ENCODE peak calls at places on chromosomes 13 and 19, in five cellular contexts. F is osteoblast, V is AG10803, Q is AG04449, L is endodermal cell. X is an unnamed sample.

GRCh38 chr19:35533201-35533821 is at the start of gene GAPDHS:
- DNase-seq in F (peak; percentile 73), V (no peak), Q (no peak), L (no peak), X (no peak)

GRCh38 chr13:98741741-98742435 is 10.6 kb downstream of the SLC15A1 start:
- DNase-seq in F (peak; percentile 81), V (peak; percentile 55), Q (no peak), L (no peak), X (no peak)

GRCh38 chr13:52405767-52406494 is at the start of gene THSD1:
- DNase-seq in F (peak; percentile 94), V (peak; percentile 56), Q (no peak), L (peak; percentile 78), X (no peak)

GRCh38 chr13:44300895-44301638 is 72.6 kb upstream of the SERP2 start:
- DNase-seq in F (no peak), V (peak; percentile 68), Q (no peak), L (no peak), X (no peak)

GRCh38 chr13:87527036-87527435 is 144.1 kb upstream of the SLITRK5 start:
- DNase-seq in F (no peak), V (no peak), Q (no peak), L (no peak), X (no peak)

GRCh38 chr13:51770160-51770559 is 33.8 kb downstream of the DHRS12 start:
- DNase-seq in F (no peak), V (no peak), Q (no peak), L (peak; percentile 35), X (no peak)

GRCh38 chr19:6587998-6588507 is 2.9 kb downstream of the CD70 start:
- DNase-seq in F (no peak), V (no peak), Q (no peak), L (no peak), X (no peak)

GRCh38 chr19:17049711-17050280 is 23.2 kb upstream of the CPAMD8 start:
- DNase-seq in F (peak; percentile 96), V (peak; percentile 41), Q (no peak), L (no peak), X (no peak)

GRCh38 chr13:109251958-109252357 is 534.4 kb downstream of the IRS2 start:
- DNase-seq in F (peak; percentile 47), V (peak; percentile 30), Q (no peak), L (no peak), X (no peak)

GRCh38 chr13:78820541-78820940 is 161.6 kb upstream of the OBI1 start:
- DNase-seq in F (no peak), V (no peak), Q (no peak), L (no peak), X (no peak)

GRCh38 chr19:17351815-17352435 is 14.6 kb downstream of the GTPBP3 start:
- DNase-seq in F (peak; percentile 47), V (no peak), Q (no peak), L (no peak), X (no peak)

GRCh38 chr19:30224689-30225606 is 147.2 kb upstream of the ZNF536 start:
- DNase-seq in F (peak; percentile 86), V (peak; percentile 29), Q (no peak), L (peak; percentile 63), X (no peak)

GRCh38 chr19:14554382-14554812 is 17.5 kb downstream of the NDUFB7 start:
- DNase-seq in F (peak; percentile 76), V (no peak), Q (no peak), L (no peak), X (no peak)

GRCh38 chr19:16949496-16950023 is 60.8 kb downstream of the F2RL3 start:
- DNase-seq in F (peak; percentile 51), V (no peak), Q (no peak), L (no peak), X (no peak)

GRCh38 chr13:24540236-24541126 is 27.9 kb upstream of the PARP4 start:
- DNase-seq in F (no peak), V (no peak), Q (no peak), L (peak; percentile 91), X (no peak)

GRCh38 chr13:58134012-58134411 is 502.5 kb downstream of the PCDH17 start:
- DNase-seq in F (no peak), V (no peak), Q (no peak), L (peak; percentile 57), X (no peak)

GRCh38 chr13:27542220-27542619 is 78.1 kb downstream of the LNX2 start:
- DNase-seq in F (no peak), V (peak; percentile 47), Q (no peak), L (no peak), X (no peak)

GRCh38 chr13:112877976-112878955 is 90.7 kb upstream of the MCF2L start:
- DNase-seq in F (no peak), V (no peak), Q (no peak), L (peak; percentile 45), X (no peak)

GRCh38 chr13:102035969-102036368 is 365.9 kb downstream of the FGF14 start:
- DNase-seq in F (no peak), V (no peak), Q (no peak), L (no peak), X (no peak)

GRCh38 chr19:38932425-38933179 is 1.9 kb downstream of the MRPS12 start:
- DNase-seq in F (peak; percentile 56), V (peak; percentile 45), Q (no peak), L (peak; percentile 70), X (peak; percentile 43)

GRCh38 chr19:45001087-45001739 is at the start of gene RELB:
- DNase-seq in F (peak; percentile 100), V (peak; percentile 83), Q (peak; percentile 34), L (peak; percentile 97), X (peak; percentile 63)

GRCh38 chr19:15280915-15281683 is 48.9 kb upstream of the EPHX3 start:
- DNase-seq in F (peak; percentile 90), V (peak; percentile 90), Q (no peak), L (no peak), X (no peak)

GRCh38 chr13:21326155-21327030 is 132.7 kb downstream of the ZDHHC20 start:
- DNase-seq in F (peak; percentile 85), V (peak; percentile 61), Q (no peak), L (peak; percentile 85), X (no peak)

GRCh38 chr13:43784491-43784890 is 2.3 kb downstream of the ENOX1 start:
- DNase-seq in F (no peak), V (peak; percentile 23), Q (no peak), L (no peak), X (no peak)

GRCh38 chr13:100497394-100497793 is 91.2 kb downstream of the GGACT start:
- DNase-seq in F (no peak), V (peak; percentile 28), Q (no peak), L (peak; percentile 19), X (no peak)

GRCh38 chr19:50312967-50313811 is 16.0 kb downstream of the KCNC3 start:
- DNase-seq in F (peak; percentile 73), V (no peak), Q (no peak), L (no peak), X (no peak)
- H3K4me3 ChIP-seq in F (no peak overlapping the region), V (no peak overlapping the region), Q (no peak overlapping the region), L (peak overlapping the region; percentile 67), X (peak overlapping the region; percentile 80)

DNA sequence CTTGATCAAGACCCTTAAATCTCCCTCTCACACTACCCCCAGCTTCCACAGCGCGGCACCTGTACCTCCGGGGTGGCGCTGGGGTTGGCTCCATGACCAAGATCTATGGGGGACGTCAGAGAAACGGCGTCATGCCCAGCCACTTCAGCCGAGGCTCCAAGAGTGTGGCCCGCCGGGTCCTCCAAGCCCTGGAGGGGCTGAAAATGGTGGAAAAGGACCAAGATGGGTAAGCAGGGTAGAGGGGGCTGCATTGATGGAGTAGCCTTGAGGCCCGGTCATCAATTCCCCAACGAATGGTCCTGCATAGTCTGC is 8.1 kb upstream of the CD79A start:
- DNase-seq in F (no peak), V (no peak), Q (no peak), L (no peak), X (no peak)
- H3K4me3 ChIP-seq in F (no peak overlapping the region), V (no peak overlapping the region), Q (no peak overlapping the region), L (no peak overlapping the region), X (no peak overlapping the region)

GRCh38 chr13:40970803-40971202 is 48.3 kb downstream of the ELF1 start:
- DNase-seq in F (no peak), V (no peak), Q (no peak), L (no peak), X (no peak)
- H3K4me3 ChIP-seq in F (no peak overlapping the region), V (no peak overlapping the region), Q (no peak overlapping the region), L (no peak overlapping the region), X (no peak overlapping the region)

GRCh38 chr13:111211789-111212516 is 96.8 kb downstream of the ARHGEF7 start:
- DNase-seq in F (no peak), V (no peak), Q (no peak), L (peak; percentile 75), X (no peak)

GRCh38 chr13:111210945-111211469 is 95.9 kb downstream of the ARHGEF7 start:
- DNase-seq in F (no peak), V (peak; percentile 25), Q (no peak), L (no peak), X (no peak)

GRCh38 chr13:111210082-111210481 is 95.0 kb downstream of the ARHGEF7 start:
- DNase-seq in F (peak; percentile 85), V (no peak), Q (no peak), L (no peak), X (no peak)

GRCh38 chr13:111210488-111210887 is 95.4 kb downstream of the ARHGEF7 start:
- DNase-seq in F (peak; percentile 95), V (peak; percentile 88), Q (peak; percentile 74), L (no peak), X (no peak)

DNA sequence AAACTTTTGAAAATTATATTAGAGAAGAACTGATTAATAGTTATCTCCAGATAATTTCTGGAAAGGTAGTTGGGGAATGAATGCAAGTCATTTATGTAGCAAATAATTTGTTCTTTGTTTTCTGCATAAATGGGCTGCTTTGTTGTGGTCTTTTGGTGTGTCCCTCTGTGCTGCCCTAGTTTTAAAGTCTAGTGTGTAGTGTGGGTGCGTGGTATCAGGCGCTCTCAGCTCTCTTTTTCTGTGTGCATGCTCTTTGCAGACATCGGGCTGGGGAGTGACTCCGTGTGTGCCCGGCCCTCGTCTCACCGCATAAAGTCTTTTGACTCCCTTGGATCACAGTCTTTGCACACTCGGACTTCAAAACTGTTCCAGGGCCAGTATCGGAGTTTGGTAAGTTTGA is 94.5 kb downstream of the ARHGEF7 start:
- DNase-seq in F (no peak), V (no peak), Q (no peak), L (no peak), X (no peak)
- H3K4me3 ChIP-seq in F (peak overlapping the region; percentile 49), V (no peak overlapping the region), Q (peak overlapping the region; percentile 35), L (no peak overlapping the region), X (no peak overlapping the region)

GRCh38 chr19:2294377-2295335 is 12.7 kb upstream of the PEAK3 start:
- DNase-seq in F (peak; percentile 98), V (peak; percentile 90), Q (no peak), L (no peak), X (no peak)
- H3K4me3 ChIP-seq in F (peak overlapping the region; percentile 42), V (peak overlapping the region; percentile 16), Q (peak overlapping the region; percentile 32), L (no peak overlapping the region), X (no peak overlapping the region)

DNA sequence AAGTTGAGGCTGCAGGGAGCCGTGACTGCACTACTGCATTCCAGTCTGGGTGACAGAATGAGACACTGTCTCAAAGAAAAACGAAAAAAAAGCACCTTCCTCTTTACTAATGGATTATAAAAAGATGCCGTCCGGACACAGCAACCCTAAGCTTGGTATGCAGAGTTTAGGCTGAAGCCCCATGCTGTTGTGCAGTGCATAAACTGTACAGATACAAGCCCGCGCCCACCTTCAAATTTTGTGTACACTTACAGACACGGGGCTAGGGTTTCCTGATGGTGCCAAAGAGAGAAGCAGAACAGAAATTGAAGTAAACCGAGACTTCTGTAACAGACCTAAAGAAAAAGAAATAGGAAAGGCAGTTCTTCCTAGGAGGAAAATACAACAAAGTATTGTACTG is 9.0 kb downstream of the LPAR6 start:
- DNase-seq in F (no peak), V (no peak), Q (no peak), L (no peak), X (no peak)
- H3K4me3 ChIP-seq in F (no peak overlapping the region), V (no peak overlapping the region), Q (no peak overlapping the region), L (no peak overlapping the region), X (no peak overlapping the region)